ENCODE peak calls at places on chromosomes 11 and 22, in seven cellular contexts. H is NCI-H748 treated with DMSO at 0.1 percent for 48 hours; Y is heart left ventricle; N is posterior cingulate gyrus; Z is fibroblast of the conjunctiva; B is stimulated activated CD4-positive, alpha-beta T cell treated with anti-CD3 and anti-CD28 coated beads, Interleukin-1b, Interleukin-23, amount 100 ng/mL, for 24 hours; X is GM13976. E is an unnamed sample.

GRCh38 chr11:77107950-77108349 is 5.3 kb downstream of the OMP start:
- DNase-seq in H (no peak), Y (peak; percentile 71), N (no peak), Z (peak; percentile 66), B (no peak), X (no peak), E (no peak)

GRCh38 chr22:46084376-46084775 is 66.0 kb upstream of the PPARA start:
- DNase-seq in H (no peak), Y (peak; percentile 38), N (no peak), Z (no peak), B (no peak), X (no peak), E (no peak)

GRCh38 chr11:76777325-76777724 is 5.8 kb upstream of the TSKU start:
- DNase-seq in H (no peak), Y (no peak), N (no peak), Z (no peak), B (no peak), X (no peak), E (no peak)

GRCh38 chr22:38202437-38203089 is 769 bp downstream of the MAFF start:
- DNase-seq in H (peak; percentile 20), Y (peak; percentile 91), N (no peak), Z (peak; percentile 75), B (peak; percentile 45), X (peak; percentile 61), E (peak; percentile 95)

GRCh38 chr11:126341760-126342161 is 13.7 kb upstream of the ST3GAL4 start:
- DNase-seq in H (no peak), Y (no peak), N (peak; percentile 45), Z (no peak), B (no peak), X (no peak), E (no peak)

GRCh38 chr11:125082611-125083311 is 19.7 kb downstream of the SLC37A2 start:
- DNase-seq in H (no peak), Y (no peak), N (no peak), Z (no peak), B (no peak), X (peak; percentile 17), E (peak; percentile 77)

GRCh38 chr22:42621505-42622002 is 6.9 kb upstream of the POLDIP3 start:
- DNase-seq in H (no peak), Y (peak; percentile 85), N (no peak), Z (peak; percentile 71), B (peak; percentile 40), X (peak; percentile 90), E (peak; percentile 93)

GRCh38 chr11:11782532-11783110 is 59.2 kb upstream of the USP47 start:
- DNase-seq in H (peak; percentile 75), Y (no peak), N (no peak), Z (no peak), B (no peak), X (no peak), E (no peak)

GRCh38 chr11:1846453-1846932 is 6.4 kb upstream of the LSP1 start:
- DNase-seq in H (no peak), Y (peak; percentile 7), N (no peak), Z (no peak), B (no peak), X (no peak), E (no peak)

GRCh38 chr11:70378506-70379134 is 19.7 kb upstream of the CTTN start:
- DNase-seq in H (no peak), Y (no peak), N (peak; percentile 40), Z (no peak), B (no peak), X (no peak), E (no peak)